ENCODE peak calls at places on chromosomes 16 and 17, in eight cellular contexts. R is hepatocyte, W is OCI-LY7, F is GM23248, L is PC-3, D is HCT116, P is MM.1S, M is SK-N-SH. S is an unnamed sample.

GRCh38 chr16:85364323-85365040 is 248.6 kb upstream of the GSE1 start:
- DNase-seq in L (no peak), F (peak), P (no peak), D (no peak), W (no peak), M (no peak), R (no peak), S (no peak)

GRCh38 chr16:24409045-24409444 is 130.3 kb upstream of the RBBP6 start:
- DNase-seq in L (peak), D (peak), M (peak), W (peak), R (no peak), F (peak), P (no peak), S (peak)

GRCh38 chr16:89615596-89616090 is 2.2 kb downstream of the DPEP1 start:
- DNase-seq in M (peak), L (no peak), F (peak), P (no peak), D (no peak), W (no peak), R (no peak), S (peak)

GRCh38 chr17:56548661-56549060 is 44.8 kb upstream of the NOG start:
- DNase-seq in M (no peak), P (no peak), R (no peak), D (no peak), L (peak), W (no peak), F (peak), S (no peak)

GRCh38 chr16:2324296-2324859 is 16.1 kb downstream of the ABCA3 start:
- DNase-seq in P (no peak), R (no peak), M (no peak), D (no peak), F (no peak), W (no peak), L (no peak), S (no peak)

GRCh38 chr17:82964851-82965341 is 114.5 kb upstream of the METRNL start:
- DNase-seq in R (no peak), F (no peak), P (no peak), D (no peak), L (no peak), M (no peak), W (peak), S (no peak)

GRCh38 chr16:9465150-9465549 is 373.7 kb downstream of the HAPSTR1 start:
- DNase-seq in M (no peak), D (no peak), P (no peak), L (no peak), F (no peak), R (peak), W (no peak), S (no peak)

GRCh38 chr17:28380572-28380907 is 9.0 kb downstream of the SARM1 start:
- DNase-seq in R (no peak), P (no peak), F (no peak), L (no peak), W (no peak), D (no peak), M (no peak), S (no peak)

GRCh38 chr16:35431829-35432663 is 1972.6 kb downstream of the TP53TG3F start:
- DNase-seq in L (no peak), M (peak), D (no peak), R (no peak), P (peak), W (peak), F (peak), S (peak)

GRCh38 chr16:20740901-20741491 is 622 bp downstream of the THUMPD1 start:
- DNase-seq in F (peak), L (peak), W (peak), P (peak), R (peak), M (peak), D (peak), S (peak)

GRCh38 chr17:27376637-27377547 is 79.4 kb upstream of the KSR1 start:
- DNase-seq in W (no peak), D (peak), F (peak), L (peak), P (no peak), R (no peak), M (no peak), S (no peak)

GRCh38 chr16:22728167-22728836 is 85.7 kb upstream of the HS3ST2 start:
- DNase-seq in R (no peak), F (no peak), W (no peak), M (peak), D (no peak), L (no peak), P (no peak), S (no peak)

GRCh38 chr16:22727285-22728166 is 86.4 kb upstream of the HS3ST2 start:
- DNase-seq in W (no peak), D (no peak), M (no peak), R (no peak), P (no peak), F (no peak), L (peak), S (no peak)

GRCh38 chr16:22732315-22732840 is 81.6 kb upstream of the HS3ST2 start:
- DNase-seq in D (no peak), W (no peak), P (no peak), F (no peak), L (no peak), M (no peak), R (no peak), S (no peak)

GRCh38 chr16:22721497-22722100 is 92.4 kb upstream of the HS3ST2 start:
- DNase-seq in R (no peak), D (no peak), F (peak), P (peak), L (no peak), W (no peak), M (peak), S (no peak)

GRCh38 chr16:22726868-22727267 is 87.1 kb upstream of the HS3ST2 start:
- DNase-seq in D (no peak), P (no peak), F (peak), R (no peak), W (no peak), L (no peak), M (peak), S (no peak)
- TF ChIP-seq EZH2phosphoT487 in D (no peak), P (no peak), F (no peak), R (no peak), W (no peak), L (no peak), M (no peak), S (no peak)

DNA sequence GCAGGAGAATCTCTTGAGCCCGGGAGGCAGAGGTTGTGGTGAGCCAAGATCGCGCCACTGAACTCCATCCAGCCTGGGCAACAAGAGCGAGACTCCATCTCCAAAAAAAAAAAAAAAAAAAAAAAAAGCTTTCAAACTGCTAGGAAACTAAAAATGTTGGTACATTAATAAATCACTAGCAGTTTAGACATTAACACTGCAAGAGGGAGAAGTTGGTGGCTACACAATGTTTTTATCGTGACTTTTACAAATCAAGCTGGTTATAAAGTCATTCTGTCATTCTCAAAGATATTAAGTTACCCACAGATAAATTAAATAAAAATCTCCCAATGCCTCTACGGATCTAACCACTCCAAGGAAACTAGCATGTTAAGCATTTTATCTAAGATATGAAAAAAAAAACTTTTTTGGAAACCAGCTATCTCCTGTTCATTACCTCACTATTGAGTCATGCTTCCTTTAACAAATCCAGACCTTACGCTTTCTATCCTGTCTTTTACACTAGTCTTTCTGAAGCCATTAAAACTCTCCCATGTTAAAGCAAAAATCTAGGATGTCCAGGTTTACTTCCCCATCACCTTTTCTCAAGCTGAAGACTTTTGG is 85.9 kb upstream of the SMURF2 start:
- DNase-seq in L (no peak), F (peak), P (no peak), W (no peak), D (no peak), R (no peak), M (no peak), S (no peak)
- H3K4me2 ChIP-seq in L (no peak), F (peak), P (no peak), W (no peak), D (no peak), R (no peak), M (peak), S (no peak)

DNA sequence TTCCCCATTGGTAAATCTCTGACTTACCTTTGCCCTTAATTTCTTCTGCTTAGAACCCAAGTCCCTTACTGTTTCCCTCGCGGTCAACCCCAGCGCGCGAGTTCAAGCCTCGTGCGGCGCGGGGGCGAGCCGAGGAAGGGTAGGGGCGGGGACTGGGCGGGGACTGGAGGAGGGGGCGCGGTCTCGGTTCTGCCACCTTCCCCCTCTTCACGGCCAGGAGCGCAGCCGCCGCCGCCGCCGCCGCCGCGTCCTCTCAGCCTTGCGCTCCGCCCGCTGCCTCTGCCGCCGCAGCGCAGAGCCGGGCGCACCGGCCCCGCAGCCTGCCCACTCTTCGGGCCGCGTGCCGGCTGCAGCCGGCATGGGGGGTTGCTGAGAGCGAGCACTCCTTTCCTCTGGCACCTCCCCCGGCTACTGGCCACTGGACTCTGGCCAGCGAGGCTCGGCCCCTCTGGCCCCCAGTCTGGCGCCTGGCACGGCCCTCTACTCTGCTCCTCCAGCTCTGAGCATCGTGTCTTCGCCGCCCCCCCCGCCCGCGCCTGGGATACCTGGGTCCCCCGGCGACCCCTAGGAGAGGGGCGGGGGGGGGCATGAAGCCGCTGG is at the start of gene RAPGEFL1:
- DNase-seq in F (peak), L (no peak), M (peak), W (no peak), R (peak), P (peak), D (no peak), S (peak)
- TF ChIP-seq EZH2phosphoT487 in F (no peak), L (no peak), M (no peak), W (no peak), R (no peak), P (no peak), D (no peak), S (no peak)

GRCh38 chr17:2986925-2987324 is 76.5 kb downstream of the OR1D5 start:
- DNase-seq in F (no peak), D (no peak), R (no peak), L (no peak), P (no peak), W (no peak), M (no peak), S (no peak)

GRCh38 chr17:2995362-2995761 is 68.0 kb downstream of the OR1D5 start:
- DNase-seq in D (no peak), R (no peak), W (no peak), F (no peak), P (no peak), L (no peak), M (no peak), S (no peak)

GRCh38 chr17:2994441-2994840 is 69.0 kb downstream of the OR1D5 start:
- DNase-seq in L (no peak), D (no peak), R (no peak), M (no peak), F (no peak), P (no peak), W (no peak), S (no peak)

GRCh38 chr17:2990396-2990795 is 73.0 kb downstream of the OR1D5 start:
- DNase-seq in L (no peak), F (no peak), W (no peak), D (no peak), M (no peak), P (no peak), R (no peak), S (no peak)

DNA sequence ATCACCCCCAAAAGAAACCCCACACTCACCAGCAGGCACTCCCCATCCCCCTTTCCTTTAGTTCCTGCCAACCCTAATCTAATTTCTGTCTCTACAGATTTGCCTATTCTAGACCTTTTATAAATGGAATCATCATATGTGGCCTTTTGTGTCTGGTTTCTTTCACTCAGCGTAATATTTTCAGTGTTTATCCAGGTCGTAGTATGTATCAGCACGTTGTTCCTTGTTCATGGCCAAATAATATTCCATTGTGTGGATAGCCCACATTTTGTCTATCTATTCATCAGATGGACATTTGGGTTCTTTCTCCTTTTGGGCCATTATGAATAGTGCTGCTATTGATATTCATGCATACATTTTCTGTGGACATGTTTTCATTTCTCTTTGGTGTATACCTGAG is 73.6 kb downstream of the OR1D5 start:
- DNase-seq in P (no peak), M (no peak), L (no peak), F (no peak), W (no peak), R (no peak), D (no peak), S (no peak)
- H3K4me2 ChIP-seq in P (no peak), M (no peak), L (no peak), F (no peak), W (peak), R (no peak), D (no peak), S (no peak)

S was measured in GM23338.